ENCODE peak calls at places on chromosome 18, in seven cellular contexts. X, N, T, E, C, V and F are unnamed samples.

GRCh38 chr18:24395049-24395780 is 2.4 kb downstream of the OSBPL1A start:
- DNase-seq in X (peak), C (peak), V (no peak), E (peak), N (no peak), T (no peak), F (no peak)

GRCh38 chr18:79825913-79826312 is 28.2 kb downstream of the KCNG2 start:
- DNase-seq in V (peak), T (no peak), X (no peak), C (no peak), E (no peak), N (no peak), F (no peak)

GRCh38 chr18:46411862-46412690 is 244.9 kb downstream of the LOXHD1 start:
- DNase-seq in E (no peak), C (no peak), V (no peak), T (peak), X (no peak), N (no peak), F (peak)

GRCh38 chr18:57469884-57470283 is 34.7 kb downstream of the ONECUT2 start:
- DNase-seq in X (no peak), N (no peak), E (no peak), V (no peak), T (no peak), C (no peak), F (no peak)

GRCh38 chr18:45755936-45756335 is 32.0 kb downstream of the SLC14A1 start:
- DNase-seq in N (no peak), C (peak), X (peak), E (no peak), T (no peak), V (no peak), F (no peak)

GRCh38 chr18:45652703-45653490 is 37.6 kb downstream of the SLC14A2 start:
- DNase-seq in V (no peak), X (peak), N (no peak), T (no peak), E (no peak), C (peak), F (no peak)

GRCh38 chr18:31061945-31062344 is 19.4 kb upstream of the DSC3 start:
- DNase-seq in V (no peak), X (no peak), N (no peak), C (no peak), T (no peak), E (no peak), F (peak)

GRCh38 chr18:13530215-13530878 is 196.0 kb downstream of the FAM210A start:
- DNase-seq in V (no peak), C (no peak), T (no peak), X (no peak), N (no peak), E (no peak), F (no peak)

GRCh38 chr18:31396796-31397195 is 20.2 kb downstream of the DSG4 start:
- DNase-seq in N (no peak), T (no peak), X (no peak), C (peak), V (no peak), E (no peak), F (no peak)

GRCh38 chr18:70216788-70217187 is 11.3 kb upstream of the RTTN start:
- DNase-seq in E (no peak), X (peak), T (no peak), C (no peak), N (no peak), V (no peak), F (no peak)

GRCh38 chr18:24368749-24369148 is 28.9 kb downstream of the OSBPL1A start:
- DNase-seq in N (no peak), E (no peak), V (no peak), X (peak), T (no peak), C (no peak), F (peak)

GRCh38 chr18:8835556-8835955 is 130.2 kb downstream of the MTCL1 start:
- DNase-seq in C (no peak), T (no peak), V (no peak), E (no peak), X (peak), N (no peak), F (no peak)

GRCh38 chr18:5643288-5643687 is 99.5 kb upstream of the EPB41L3 start:
- DNase-seq in X (no peak), E (no peak), T (no peak), V (no peak), C (no peak), N (no peak), F (no peak)

GRCh38 chr18:5649439-5649838 is 105.6 kb upstream of the EPB41L3 start:
- DNase-seq in E (no peak), N (no peak), V (no peak), X (no peak), C (no peak), T (no peak), F (no peak)

GRCh38 chr18:5640939-5641338 is 97.1 kb upstream of the EPB41L3 start:
- DNase-seq in C (no peak), N (no peak), V (no peak), T (no peak), X (no peak), E (no peak), F (peak)

GRCh38 chr18:5646739-5647138 is 102.9 kb upstream of the EPB41L3 start:
- DNase-seq in E (peak), X (no peak), V (no peak), C (no peak), T (no peak), N (no peak), F (peak)
- H4K8ac ChIP-seq in E (no peak), X (no peak), V (no peak), C (no peak), T (no peak), N (no peak), F (no peak)

GRCh38 chr18:48838921-48839818 is 111.6 kb downstream of the SMAD7 start:
- DNase-seq in T (no peak), N (no peak), V (no peak), X (peak), C (peak), E (peak), F (no peak)
- H3K4ac ChIP-seq in T (no peak), N (no peak), V (no peak), X (peak), C (peak), E (peak), F (no peak)

DNA sequence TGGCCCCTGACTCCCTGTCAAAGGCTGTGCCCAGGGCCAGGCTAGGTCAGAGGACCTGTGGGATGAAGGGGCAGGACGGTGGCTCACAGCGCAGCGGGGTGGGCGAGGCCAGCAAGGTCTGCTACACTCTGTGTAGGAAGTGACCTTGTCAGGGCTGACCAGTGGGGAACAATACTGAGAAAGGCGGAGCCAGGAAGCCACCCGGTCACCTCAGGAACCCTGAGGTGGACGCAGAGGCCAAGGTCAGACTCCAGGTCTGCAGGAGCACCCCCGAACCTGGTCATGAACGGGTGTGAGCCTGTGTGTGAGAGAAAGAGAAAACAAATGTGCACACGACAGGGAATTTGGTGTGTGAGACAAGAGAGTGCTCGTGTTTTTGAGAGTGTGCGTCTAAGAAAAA is 72.3 kb downstream of the SMAD7 start:
- DNase-seq in C (no peak), E (peak), X (no peak), N (no peak), V (no peak), T (no peak), F (no peak)
- H3K4me2 ChIP-seq in C (no peak), E (peak), X (no peak), N (no peak), V (peak), T (no peak), F (no peak)

DNA sequence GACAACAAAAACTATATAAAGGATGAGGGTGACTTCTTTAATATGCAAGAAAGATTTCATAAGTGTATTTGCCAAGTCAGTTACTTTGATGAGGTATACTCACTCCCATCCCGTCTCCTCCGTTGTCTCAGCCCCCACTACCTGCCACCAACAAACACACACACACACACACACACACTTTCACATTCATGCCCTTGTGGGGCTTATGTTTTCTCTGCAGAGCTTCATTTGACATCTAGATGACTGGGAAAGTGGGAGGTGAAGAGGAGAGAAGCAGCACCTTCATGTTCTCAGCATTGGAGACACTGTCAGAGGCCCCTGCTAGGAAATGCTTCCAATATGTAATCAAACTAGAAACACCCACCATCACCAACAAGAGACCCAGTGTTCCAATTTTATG is 22.5 kb upstream of the TXNDC2 start:
- DNase-seq in X (no peak), T (no peak), V (no peak), E (no peak), N (no peak), C (no peak), F (no peak)
- H4K8ac ChIP-seq in X (no peak), T (no peak), V (no peak), E (no peak), N (no peak), C (no peak), F (no peak)

GRCh38 chr18:65459741-65460140 is 291.1 kb upstream of the CDH7 start:
- DNase-seq in T (no peak), E (no peak), C (no peak), N (no peak), V (no peak), X (no peak), F (no peak)

GRCh38 chr18:65458871-65459270 is 291.9 kb upstream of the CDH7 start:
- DNase-seq in T (no peak), N (no peak), V (no peak), X (no peak), C (no peak), E (no peak), F (no peak)
- H3K4ac ChIP-seq in T (no peak), N (no peak), V (no peak), X (no peak), C (no peak), E (no peak), F (no peak)

GRCh38 chr18:23094411-23095165 is 40.7 kb upstream of the CABLES1 start:
- DNase-seq in E (no peak), C (no peak), X (no peak), T (peak), N (no peak), V (peak), F (no peak)
- H3K4me2 ChIP-seq in E (no peak), C (no peak), X (no peak), T (no peak), N (peak), V (peak), F (no peak)

GRCh38 chr18:36201765-36202164 is 14.5 kb downstream of the MOCOS start:
- DNase-seq in C (no peak), T (no peak), V (no peak), E (no peak), X (no peak), N (no peak), F (no peak)
- H4K8ac ChIP-seq in C (no peak), T (no peak), V (no peak), E (no peak), X (no peak), N (no peak), F (no peak)